ENCODE peak calls at places on chromosomes 13 and 19, in eight cellular contexts. V, K, J, U, F, E, N and B are unnamed samples.

GRCh38 chr19:12166596-12166995 is 3.7 kb downstream of the ZNF136 start:
- DNase-seq in V (no peak), K (no peak), J (no peak), U (no peak), F (no peak), E (no peak), N (no peak), B (no peak)

GRCh38 chr13:35879111-35879510 is 252.1 kb downstream of the DCLK1 start:
- DNase-seq in V (no peak), K (no peak), J (no peak), U (no peak), F (no peak), E (no peak), N (no peak), B (no peak)

GRCh38 chr19:575527-576506 is 3.4 kb downstream of the BSG start:
- DNase-seq in V (peak; percentile 29), K (peak; percentile 50), J (no peak), U (no peak), F (peak; percentile 81), E (no peak), N (no peak), B (peak; percentile 87)

GRCh38 chr19:37973666-37974065 is 66.7 kb downstream of the SIPA1L3 start:
- DNase-seq in V (no peak), K (no peak), J (no peak), U (no peak), F (no peak), E (no peak), N (no peak), B (no peak)

GRCh38 chr19:43437712-43438111 is 23.0 kb downstream of the TEX101 start:
- DNase-seq in V (no peak), K (no peak), J (no peak), U (no peak), F (no peak), E (no peak), N (no peak), B (no peak)

GRCh38 chr19:27752530-27753184 is 1460.3 kb downstream of the UQCRFS1 start:
- DNase-seq in V (no peak), K (no peak), J (no peak), U (no peak), F (peak; percentile 10), E (no peak), N (no peak), B (no peak)

GRCh38 chr19:27618006-27618405 is 1594.9 kb downstream of the UQCRFS1 start:
- DNase-seq in V (no peak), K (no peak), J (no peak), U (no peak), F (no peak), E (no peak), N (no peak), B (no peak)

GRCh38 chr19:29248332-29248844 is 35.4 kb upstream of the UQCRFS1 start:
- DNase-seq in V (no peak), K (no peak), J (no peak), U (no peak), F (no peak), E (no peak), N (no peak), B (no peak)

GRCh38 chr19:35208121-35208520 is 20.4 kb downstream of the FAM187B start:
- DNase-seq in V (no peak), K (no peak), J (no peak), U (no peak), F (no peak), E (no peak), N (no peak), B (no peak)

GRCh38 chr13:48539550-48539949 is 6.7 kb upstream of the RCBTB2 start:
- DNase-seq in V (no peak), K (no peak), J (no peak), U (no peak), F (no peak), E (no peak), N (peak; percentile 58), B (no peak)

GRCh38 chr13:48542138-48542537 is 9.3 kb upstream of the RCBTB2 start:
- DNase-seq in V (no peak), K (no peak), J (no peak), U (no peak), F (no peak), E (no peak), N (no peak), B (peak; percentile 9)

GRCh38 chr13:48547663-48548092 is 14.8 kb upstream of the RCBTB2 start:
- DNase-seq in V (no peak), K (no peak), J (no peak), U (no peak), F (no peak), E (no peak), N (no peak), B (no peak)

GRCh38 chr13:48545608-48546007 is 12.7 kb upstream of the RCBTB2 start:
- DNase-seq in V (no peak), K (no peak), J (no peak), U (no peak), F (no peak), E (no peak), N (no peak), B (no peak)

GRCh38 chr13:48542581-48543341 is 9.9 kb upstream of the RCBTB2 start:
- DNase-seq in V (peak; percentile 42), K (peak; percentile 86), J (no peak), U (peak; percentile 43), F (peak; percentile 58), E (no peak), N (peak; percentile 63), B (peak; percentile 77)
- TF ChIP-seq CTCF in V (no peak), K (peak; percentile 52), J (no peak), U (no peak), F (peak; percentile 6), E (no peak), N (no peak), B (peak; percentile 17)

GRCh38 chr19:55385236-55385748 is 440 bp upstream of the RPL28 start:
- DNase-seq in V (peak; percentile 91), K (peak; percentile 97), J (peak; percentile 92), U (peak; percentile 96), F (peak; percentile 97), E (peak; percentile 71), N (peak; percentile 96), B (peak; percentile 96)

GRCh38 chr19:55383789-55384575 is at the start of gene TMEM238:
- DNase-seq in V (peak; percentile 76), K (peak; percentile 64), J (peak; percentile 72), U (peak; percentile 84), F (peak; percentile 82), E (no peak), N (peak; percentile 68), B (no peak)

GRCh38 chr19:55384576-55385235 is 614 bp upstream of the TMEM238 start:
- DNase-seq in V (peak; percentile 52), K (no peak), J (no peak), U (peak; percentile 42), F (no peak), E (no peak), N (no peak), B (no peak)

GRCh38 chr19:55386515-55386947 is 799 bp downstream of the RPL28 start:
- DNase-seq in V (no peak), K (no peak), J (no peak), U (no peak), F (no peak), E (no peak), N (no peak), B (no peak)

DNA sequence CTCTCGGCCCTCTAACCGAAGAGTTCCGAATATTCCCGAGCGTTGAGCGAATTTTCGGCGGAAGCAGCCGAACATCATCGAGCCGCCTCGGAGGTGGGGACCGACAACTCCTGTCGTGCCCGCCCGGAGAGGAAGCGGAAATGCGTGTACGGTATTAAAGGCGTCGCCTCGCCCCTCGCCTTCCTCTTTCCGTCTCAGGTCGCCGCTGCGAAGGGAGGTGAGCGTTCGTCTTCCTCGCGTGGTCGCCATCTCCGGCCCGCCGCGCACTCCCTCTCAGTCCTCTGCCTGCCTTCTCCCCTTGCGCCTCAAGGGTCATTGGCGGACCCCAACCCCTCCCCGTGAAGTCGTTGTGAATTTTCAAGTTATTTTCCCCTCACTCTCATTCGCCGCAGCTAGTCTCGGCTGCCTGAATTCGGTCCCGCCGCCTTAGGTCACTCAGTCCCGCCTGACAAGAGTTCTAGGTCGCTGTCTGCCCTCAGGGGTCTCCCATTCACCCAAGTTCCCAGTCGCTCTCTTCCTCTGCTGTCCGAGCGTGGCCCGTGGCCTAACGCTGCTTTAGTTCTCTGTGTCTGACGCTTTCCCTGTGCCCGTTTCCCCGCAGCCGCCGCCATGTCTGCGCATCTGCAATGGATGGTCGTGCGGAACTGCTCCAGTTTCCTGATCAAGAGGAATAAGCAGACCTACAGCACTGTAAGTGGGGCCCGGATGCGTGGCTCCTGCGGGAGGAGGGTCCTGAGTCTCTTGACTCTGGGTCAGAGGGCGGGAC is at the start of gene RPL28:
- DNase-seq in V (peak; percentile 95), K (peak; percentile 99), J (peak; percentile 92), U (peak; percentile 99), F (peak; percentile 98), E (peak; percentile 95), N (peak; percentile 98), B (peak; percentile 98)
- TF ChIP-seq POLR2A in V (peak; percentile 97), K (peak; percentile 100), J (peak; percentile 100), U (peak; percentile 100), F (peak; percentile 83), E (peak; percentile 100), N (peak; percentile 98), B (peak; percentile 95)

DNA sequence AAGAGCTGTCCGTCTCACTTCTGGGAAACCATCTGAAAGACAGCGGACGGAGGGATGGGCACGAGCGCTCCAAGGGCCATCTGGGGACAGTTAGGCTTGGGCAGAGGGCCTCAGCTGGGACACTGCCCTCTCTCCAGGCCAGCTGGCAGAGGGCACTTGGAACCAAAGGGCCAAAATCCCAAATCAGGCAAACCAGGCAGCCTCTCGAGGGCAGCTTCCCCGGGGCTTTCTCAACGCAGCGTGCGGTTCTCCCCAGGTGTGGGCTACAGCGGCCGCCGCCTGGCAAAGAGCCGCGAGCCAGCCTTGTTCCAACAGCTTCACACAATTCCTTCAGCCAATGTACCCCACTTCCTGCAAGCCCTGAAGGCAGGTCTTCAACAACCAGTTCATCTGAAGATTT is 5.0 kb downstream of the MLLT1 start:
- DNase-seq in V (no peak), K (no peak), J (no peak), U (no peak), F (no peak), E (no peak), N (no peak), B (peak; percentile 78)
- H3K4me3 ChIP-seq in V (peak overlapping the region; percentile 32), K (no peak overlapping the region), J (no peak overlapping the region), U (no peak overlapping the region), F (no peak overlapping the region), E (no peak overlapping the region), N (no peak overlapping the region), B (peak overlapping the region; percentile 48)

GRCh38 chr19:36483653-36484052 is 5.7 kb downstream of the ZNF566 start:
- DNase-seq in V (peak; percentile 48), K (no peak), J (no peak), U (no peak), F (no peak), E (no peak), N (no peak), B (no peak)

GRCh38 chr19:36488816-36489138 is 584 bp downstream of the ZNF566 start:
- DNase-seq in V (peak; percentile 56), K (no peak), J (peak; percentile 64), U (no peak), F (no peak), E (no peak), N (peak; percentile 26), B (no peak)

GRCh38 chr19:36488118-36488815 is 1.1 kb downstream of the ZNF566 start:
- DNase-seq in V (no peak), K (no peak), J (peak; percentile 15), U (no peak), F (no peak), E (no peak), N (no peak), B (no peak)

GRCh38 chr19:36489920-36490415 is 607 bp upstream of the ZNF566 start:
- DNase-seq in V (peak; percentile 91), K (no peak), J (peak; percentile 96), U (peak; percentile 83), F (peak; percentile 76), E (peak; percentile 93), N (peak; percentile 79), B (no peak)

GRCh38 chr19:36489139-36489919 is at the start of gene ZNF566:
- DNase-seq in V (peak; percentile 96), K (peak; percentile 97), J (peak; percentile 100), U (peak; percentile 92), F (peak; percentile 87), E (peak; percentile 98), N (peak; percentile 94), B (peak; percentile 89)
- TF ChIP-seq CTCF in V (no peak), K (peak; percentile 10), J (no peak), U (no peak), F (no peak), E (no peak), N (peak; percentile 8), B (no peak)